ENCODE peak calls at places on chromosomes 11 and 22, in eight cellular contexts. E, D, G, C, Q, T, O and B are unnamed samples.

GRCh38 chr22:27101288-27101687 is 443.9 kb downstream of the MIAT start:
- DNase-seq in E (no peak), D (no peak), G (no peak), C (no peak), Q (no peak), T (no peak), O (no peak), B (no peak)

GRCh38 chr11:64538501-64538951 is 52.5 kb upstream of the SLC22A12 start:
- DNase-seq in E (no peak), D (no peak), G (no peak), C (no peak), Q (no peak), T (no peak), O (no peak), B (no peak)

GRCh38 chr11:26048271-26048670 is 283.7 kb upstream of the ANO3 start:
- DNase-seq in E (no peak), D (no peak), G (no peak), C (no peak), Q (no peak), T (no peak), O (no peak), B (no peak)

GRCh38 chr11:3207530-3208189 is 11.0 kb downstream of the MRGPRG start:
- DNase-seq in E (no peak), D (no peak), G (no peak), C (no peak), Q (no peak), T (no peak), O (no peak), B (peak)

GRCh38 chr11:125245299-125245698 is 80.7 kb downstream of the PKNOX2 start:
- DNase-seq in E (no peak), D (no peak), G (no peak), C (no peak), Q (no peak), T (no peak), O (no peak), B (no peak)

GRCh38 chr11:134021326-134021725 is 47.5 kb upstream of the JAM3 start:
- DNase-seq in E (no peak), D (no peak), G (no peak), C (no peak), Q (no peak), T (no peak), O (no peak), B (no peak)

GRCh38 chr11:86162257-86162656 is 82.3 kb upstream of the EED start:
- DNase-seq in E (no peak), D (no peak), G (no peak), C (no peak), Q (no peak), T (no peak), O (no peak), B (no peak)

GRCh38 chr22:19940536-19941364 is 822 bp upstream of the COMT start:
- DNase-seq in E (no peak), D (no peak), G (no peak), C (no peak), Q (no peak), T (no peak), O (no peak), B (no peak)

DNA sequence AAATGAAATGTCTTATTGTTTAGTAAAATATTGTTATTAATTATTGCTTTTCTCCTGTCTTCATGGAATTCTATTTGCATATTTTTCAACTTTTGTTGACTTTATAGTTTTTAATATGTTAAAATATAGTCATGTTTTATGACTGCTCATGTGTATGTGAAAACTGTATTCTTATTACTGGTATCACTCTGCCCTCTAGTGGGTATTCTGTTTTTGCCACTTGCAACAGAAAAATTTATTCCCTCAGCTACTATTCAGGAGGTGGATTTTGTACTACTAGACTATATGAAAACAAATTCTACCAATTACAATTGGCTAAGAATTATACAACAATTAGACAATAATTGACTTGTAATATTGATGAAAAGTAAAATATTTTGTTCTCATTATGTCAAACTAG is 45.0 kb downstream of the OR4C6 start:
- DNase-seq in E (peak), D (no peak), G (no peak), C (no peak), Q (peak), T (no peak), O (no peak), B (no peak)
- TF ChIP-seq CTCF in E (peak), D (no peak), G (peak), C (no peak), Q (peak), T (peak), O (peak), B (peak)

GRCh38 chr11:68093565-68093964 is 27.6 kb downstream of the CHKA start:
- DNase-seq in E (no peak), D (no peak), G (no peak), C (no peak), Q (no peak), T (no peak), O (no peak), B (no peak)

GRCh38 chr11:68092411-68092810 is 28.8 kb downstream of the CHKA start:
- DNase-seq in E (no peak), D (no peak), G (no peak), C (no peak), Q (no peak), T (no peak), O (no peak), B (no peak)

GRCh38 chr11:68090706-68091105 is 30.5 kb downstream of the CHKA start:
- DNase-seq in E (no peak), D (no peak), G (no peak), C (no peak), Q (no peak), T (no peak), O (no peak), B (no peak)

GRCh38 chr11:68090287-68090686 is 30.9 kb downstream of the CHKA start:
- DNase-seq in E (no peak), D (no peak), G (no peak), C (no peak), Q (no peak), T (no peak), O (no peak), B (no peak)
- TF ChIP-seq CTCF in E (no peak), D (no peak), G (no peak), C (no peak), Q (no peak), T (no peak), O (no peak), B (no peak)

GRCh38 chr22:39624501-39624821 is 53.9 kb downstream of the CACNA1I start:
- DNase-seq in E (no peak), D (no peak), G (peak), C (no peak), Q (no peak), T (no peak), O (no peak), B (no peak)

GRCh38 chr22:39620924-39621690 is 50.6 kb downstream of the CACNA1I start:
- DNase-seq in E (no peak), D (no peak), G (no peak), C (no peak), Q (no peak), T (no peak), O (no peak), B (no peak)

GRCh38 chr22:39622881-39623367 is 52.4 kb downstream of the CACNA1I start:
- DNase-seq in E (no peak), D (no peak), G (peak), C (peak), Q (no peak), T (peak), O (peak), B (peak)

GRCh38 chr22:39623603-39624500 is 53.3 kb downstream of the CACNA1I start:
- DNase-seq in E (no peak), D (no peak), G (no peak), C (no peak), Q (no peak), T (no peak), O (no peak), B (no peak)

GRCh38 chr22:39621826-39622225 is 51.3 kb downstream of the CACNA1I start:
- DNase-seq in E (no peak), D (no peak), G (no peak), C (no peak), Q (no peak), T (no peak), O (no peak), B (no peak)
- TF ChIP-seq CTCF in E (no peak), D (no peak), G (no peak), C (no peak), Q (no peak), T (no peak), O (no peak), B (no peak)

DNA sequence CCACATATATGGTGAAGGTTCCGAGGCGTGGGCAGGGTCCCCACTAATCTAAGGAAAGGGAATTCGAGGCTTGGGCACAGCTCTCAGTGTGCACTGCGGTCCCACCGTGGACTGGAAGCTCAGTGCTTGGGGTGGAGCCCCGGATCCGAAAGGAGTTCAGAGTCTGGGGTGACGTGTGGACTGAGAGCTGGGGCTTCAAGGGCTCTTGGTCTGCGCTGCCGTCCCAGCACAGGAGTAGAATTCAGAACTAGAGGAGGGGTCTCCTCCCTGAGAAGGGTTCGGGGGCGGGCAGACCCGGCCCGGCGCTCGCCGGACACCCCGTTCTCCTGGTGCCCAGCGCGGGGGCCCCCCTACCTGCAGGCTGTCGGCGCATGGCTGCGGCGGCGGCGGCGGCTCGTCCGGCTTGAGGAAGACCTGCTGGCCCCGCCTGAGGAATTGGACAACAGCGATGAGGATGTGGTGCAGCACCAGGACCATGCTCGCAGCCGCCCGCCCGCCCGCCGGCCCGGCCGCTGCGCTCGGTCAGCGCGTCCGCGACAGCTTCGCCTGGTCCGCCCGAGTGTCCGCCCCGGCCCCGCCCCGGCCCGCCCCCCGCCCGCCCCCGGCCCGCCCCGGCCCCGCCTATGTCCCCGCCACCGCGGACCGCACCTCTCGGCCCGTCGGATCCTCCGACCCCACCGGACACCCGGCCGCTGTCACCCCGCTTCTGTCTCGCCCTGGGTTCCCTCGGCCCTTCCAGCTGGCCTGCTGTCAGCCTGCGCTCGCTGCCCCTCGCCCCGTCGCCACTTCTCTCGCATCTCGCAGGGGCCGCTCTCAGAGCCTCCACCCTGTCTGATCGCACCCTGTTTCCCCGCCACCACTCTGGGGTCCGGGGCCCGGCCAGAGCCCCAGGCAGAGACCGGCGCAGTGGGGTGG is 32.1 kb downstream of the PDE2A start:
- DNase-seq in E (peak), D (no peak), G (peak), C (peak), Q (no peak), T (peak), O (peak), B (peak)
- TF ChIP-seq CTCF in E (no peak), D (no peak), G (no peak), C (no peak), Q (no peak), T (no peak), O (no peak), B (no peak)

DNA sequence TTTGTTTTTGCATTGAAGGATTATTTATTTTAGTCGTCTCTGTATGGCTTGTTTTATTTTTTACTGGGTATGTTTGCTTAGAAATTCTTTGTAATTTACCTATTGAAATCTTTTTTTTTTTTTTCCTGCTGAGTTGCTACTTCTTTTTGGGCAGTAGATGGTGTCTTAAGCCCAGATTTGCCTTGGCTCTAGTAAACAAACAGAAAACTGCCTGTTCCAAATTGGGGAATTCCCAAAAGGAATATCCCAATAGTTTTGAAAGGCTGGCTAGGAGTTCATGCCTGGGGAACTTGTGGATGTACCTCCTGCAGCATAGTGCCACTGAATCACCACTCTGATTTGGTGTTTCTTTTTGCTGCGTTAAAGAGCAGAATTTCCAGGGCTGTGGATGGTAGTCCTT is 17.7 kb downstream of the PAMR1 start:
- DNase-seq in E (no peak), D (no peak), G (no peak), C (no peak), Q (no peak), T (no peak), O (no peak), B (no peak)
- TF ChIP-seq CTCF in E (no peak), D (no peak), G (peak), C (no peak), Q (peak), T (no peak), O (no peak), B (no peak)

DNA sequence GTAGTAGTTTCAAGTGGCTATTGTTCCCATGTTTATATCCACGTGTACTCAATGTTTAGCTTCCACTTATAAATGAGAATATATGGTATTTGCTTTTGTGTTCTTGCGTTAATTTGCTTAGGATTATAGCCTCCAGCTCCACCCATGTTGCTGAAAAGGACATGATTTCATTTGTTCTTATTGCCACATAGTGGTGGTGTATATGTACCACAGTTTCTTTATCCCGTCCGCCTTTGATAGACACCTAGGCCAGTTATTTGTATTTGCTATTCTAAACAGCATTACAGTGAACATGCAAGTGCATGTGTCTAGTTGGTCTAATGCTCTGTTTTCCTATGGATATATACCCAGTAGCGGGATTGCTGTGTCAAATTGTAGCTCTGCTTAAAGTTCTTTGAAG is 6.8 kb downstream of the OR51B2 start:
- DNase-seq in E (no peak), D (no peak), G (no peak), C (no peak), Q (no peak), T (no peak), O (no peak), B (no peak)
- TF ChIP-seq CTCF in E (no peak), D (no peak), G (no peak), C (no peak), Q (no peak), T (no peak), O (no peak), B (no peak)

GRCh38 chr11:47394322-47395224 is 13.8 kb upstream of the SLC39A13 start:
- DNase-seq in E (no peak), D (no peak), G (no peak), C (peak), Q (no peak), T (no peak), O (peak), B (no peak)

GRCh38 chr11:47396049-47396320 is 12.4 kb upstream of the SLC39A13 start:
- DNase-seq in E (no peak), D (no peak), G (no peak), C (no peak), Q (no peak), T (no peak), O (no peak), B (no peak)

GRCh38 chr11:47393163-47394049 is 15.0 kb upstream of the SLC39A13 start:
- DNase-seq in E (no peak), D (no peak), G (peak), C (no peak), Q (no peak), T (no peak), O (peak), B (no peak)

GRCh38 chr11:47394050-47394321 is 14.4 kb upstream of the SLC39A13 start:
- DNase-seq in E (no peak), D (no peak), G (no peak), C (no peak), Q (no peak), T (no peak), O (no peak), B (no peak)

DNA sequence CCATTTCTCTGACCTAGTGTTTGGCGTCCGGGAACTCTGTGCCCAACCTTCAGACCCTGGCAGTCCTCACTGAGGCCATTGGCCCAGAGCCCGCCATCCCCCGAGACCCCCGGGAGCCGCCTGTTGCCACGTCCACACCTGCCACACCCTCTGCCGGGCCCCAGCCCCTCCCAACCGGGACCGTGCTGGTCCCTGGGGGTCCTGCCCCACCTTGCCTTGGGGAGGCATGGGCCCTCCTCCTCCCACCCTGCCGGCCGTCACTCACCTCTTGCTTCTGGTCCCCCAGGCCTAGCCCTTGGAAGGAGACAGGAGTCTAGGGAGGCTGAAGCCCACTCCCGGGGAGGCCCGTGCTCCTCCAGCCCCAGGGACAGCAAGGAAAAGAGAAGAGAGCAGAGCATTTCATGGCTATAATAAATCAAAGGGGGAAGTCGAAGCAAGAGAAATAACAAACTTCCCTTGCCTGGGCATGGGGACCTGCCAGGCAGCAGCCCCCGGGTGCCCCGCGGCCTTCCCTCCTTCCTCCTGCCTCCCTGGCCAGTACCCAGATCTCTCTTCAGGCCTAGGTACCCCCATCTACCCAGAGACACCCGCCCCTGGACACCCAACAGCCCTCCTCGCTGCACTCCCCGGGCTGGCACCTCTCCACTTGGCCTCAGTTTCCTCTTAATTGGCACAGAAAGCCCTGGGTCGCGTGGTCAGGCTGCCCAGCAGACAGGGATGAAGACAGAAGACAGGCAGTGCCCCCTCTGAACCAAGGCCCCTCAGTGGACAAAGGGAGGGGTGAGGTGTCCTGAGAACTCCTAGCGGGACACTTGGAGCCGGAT is 13.0 kb upstream of the SLC39A13 start:
- DNase-seq in E (no peak), D (no peak), G (no peak), C (no peak), Q (no peak), T (no peak), O (no peak), B (no peak)
- TF ChIP-seq CTCF in E (no peak), D (no peak), G (no peak), C (no peak), Q (no peak), T (no peak), O (no peak), B (no peak)

GRCh38 chr11:41383768-41384167 is 75.7 kb downstream of the LRRC4C start:
- DNase-seq in E (no peak), D (no peak), G (no peak), C (no peak), Q (no peak), T (no peak), O (no peak), B (no peak)

GRCh38 chr11:41377709-41378394 is 81.6 kb downstream of the LRRC4C start:
- DNase-seq in E (no peak), D (no peak), G (no peak), C (no peak), Q (no peak), T (no peak), O (no peak), B (no peak)

GRCh38 chr11:41382927-41383326 is 76.5 kb downstream of the LRRC4C start:
- DNase-seq in E (peak), D (no peak), G (no peak), C (no peak), Q (no peak), T (no peak), O (no peak), B (no peak)

DNA sequence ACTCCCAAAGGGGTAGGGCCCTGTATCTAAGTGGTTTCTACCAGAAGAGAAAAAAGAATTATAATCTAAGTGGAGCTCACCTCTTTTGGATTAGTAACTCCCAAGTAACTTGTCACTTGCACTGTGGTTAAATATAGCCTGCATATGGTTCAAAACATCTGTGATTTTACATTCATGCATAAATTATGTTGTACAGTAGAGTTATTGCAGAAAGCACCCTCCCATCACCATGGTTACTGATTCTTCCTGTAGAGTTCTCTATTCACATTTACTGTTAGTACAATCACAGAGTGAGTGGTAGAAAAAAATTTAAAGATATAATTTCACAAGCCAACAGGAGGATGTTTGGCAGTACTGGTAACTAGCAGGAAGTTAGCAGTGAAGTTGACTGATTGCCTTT is 80.4 kb downstream of the LRRC4C start:
- DNase-seq in E (no peak), D (no peak), G (no peak), C (no peak), Q (no peak), T (no peak), O (no peak), B (no peak)
- TF ChIP-seq CTCF in E (no peak), D (no peak), G (no peak), C (no peak), Q (no peak), T (no peak), O (no peak), B (no peak)

GRCh38 chr11:104905271-104905670 is 7.0 kb upstream of the CASP12 start:
- DNase-seq in E (no peak), D (no peak), G (no peak), C (no peak), Q (no peak), T (no peak), O (no peak), B (no peak)
- TF ChIP-seq CTCF in E (no peak), D (no peak), G (peak), C (no peak), Q (peak), T (peak), O (no peak), B (no peak)

DNA sequence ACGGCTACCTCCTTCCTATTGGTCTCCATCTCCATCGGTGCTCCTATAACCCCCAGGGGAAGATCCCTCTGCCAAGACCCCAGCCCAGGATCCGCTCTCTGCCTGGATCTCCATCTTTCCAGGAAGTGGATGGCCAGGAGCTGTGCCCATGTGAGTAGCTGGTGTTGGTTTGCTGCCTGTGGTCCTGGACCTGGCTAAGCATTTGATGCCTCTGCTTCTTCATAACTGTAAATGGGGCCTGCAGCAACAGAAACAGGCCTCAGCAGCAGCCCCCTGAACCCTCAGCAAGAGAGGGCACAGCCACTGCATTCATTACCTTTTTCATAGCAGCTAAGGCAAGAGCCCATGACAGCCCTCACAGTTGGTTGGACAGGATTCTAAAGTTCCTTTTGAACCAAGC is 26.6 kb upstream of the CSNK2A3 start:
- DNase-seq in E (no peak), D (no peak), G (no peak), C (no peak), Q (no peak), T (no peak), O (no peak), B (no peak)
- TF ChIP-seq CTCF in E (no peak), D (no peak), G (no peak), C (no peak), Q (no peak), T (no peak), O (no peak), B (no peak)